ENCODE peak calls at places on chromosome 14, in six cellular contexts. One of them, this sample, is unnamed. For H3K9me3 and H3K4me1, the result is how much of the 10 kb centered on the place peaks cover.

GRCh38 chr14:66005899-66006434 is 480.2 kb upstream of the CCDC196 start:
- DNase-seq in stomach: no peak
- DNase-seq in mucosa of descending colon: no peak
- DNase-seq in thoracic aorta: no peak
- DNase-seq in breast epithelium: no peak
- DNase-seq in CD8-positive, alpha-beta T cell: no peak
- DNase-seq in this sample: no peak

GRCh38 chr14:99132821-99133562 is 139.0 kb downstream of the BCL11B start:
- DNase-seq in stomach: peak
- DNase-seq in mucosa of descending colon: no peak
- DNase-seq in thoracic aorta: no peak
- DNase-seq in breast epithelium: peak
- DNase-seq in CD8-positive, alpha-beta T cell: no peak
- DNase-seq in this sample: no peak

GRCh38 chr14:55881577-55882241 is 236.5 kb upstream of the PELI2 start:
- DNase-seq in stomach: no peak
- DNase-seq in mucosa of descending colon: no peak
- DNase-seq in thoracic aorta: no peak
- DNase-seq in breast epithelium: no peak
- DNase-seq in CD8-positive, alpha-beta T cell: no peak
- DNase-seq in this sample: no peak

GRCh38 chr14:99531221-99532096 is 50.2 kb downstream of the CCNK start:
- DNase-seq in stomach: no peak
- DNase-seq in mucosa of descending colon: no peak
- DNase-seq in thoracic aorta: no peak
- DNase-seq in breast epithelium: no peak
- DNase-seq in CD8-positive, alpha-beta T cell: no peak
- DNase-seq in this sample: no peak

GRCh38 chr14:60311417-60311816 is 62.4 kb downstream of the PPM1A start:
- DNase-seq in stomach: no peak
- DNase-seq in mucosa of descending colon: no peak
- DNase-seq in thoracic aorta: no peak
- DNase-seq in breast epithelium: no peak
- DNase-seq in CD8-positive, alpha-beta T cell: no peak
- DNase-seq in this sample: no peak

GRCh38 chr14:62796431-62796830 is 248.8 kb downstream of the KCNH5 start:
- DNase-seq in stomach: no peak
- DNase-seq in mucosa of descending colon: no peak
- DNase-seq in thoracic aorta: no peak
- DNase-seq in breast epithelium: no peak
- DNase-seq in CD8-positive, alpha-beta T cell: no peak
- DNase-seq in this sample: no peak

GRCh38 chr14:34715108-34715863 is 893 bp upstream of the CFL2 start:
- DNase-seq in stomach: no peak
- DNase-seq in mucosa of descending colon: no peak
- DNase-seq in thoracic aorta: no peak
- DNase-seq in breast epithelium: no peak
- DNase-seq in CD8-positive, alpha-beta T cell: no peak
- DNase-seq in this sample: no peak

GRCh38 chr14:61139006-61139599 is 142.0 kb downstream of the TMEM30B start:
- DNase-seq in stomach: no peak
- DNase-seq in mucosa of descending colon: no peak
- DNase-seq in thoracic aorta: no peak
- DNase-seq in breast epithelium: no peak
- DNase-seq in CD8-positive, alpha-beta T cell: no peak
- DNase-seq in this sample: no peak

GRCh38 chr14:55118761-55119160 is 10.3 kb upstream of the LGALS3 start:
- DNase-seq in stomach: no peak
- DNase-seq in mucosa of descending colon: no peak
- DNase-seq in thoracic aorta: no peak
- DNase-seq in breast epithelium: no peak
- DNase-seq in CD8-positive, alpha-beta T cell: no peak
- DNase-seq in this sample: no peak

GRCh38 chr14:97970222-97970621 is 1173.0 kb downstream of the VRK1 start:
- DNase-seq in stomach: no peak
- DNase-seq in mucosa of descending colon: no peak
- DNase-seq in thoracic aorta: no peak
- DNase-seq in breast epithelium: no peak
- DNase-seq in CD8-positive, alpha-beta T cell: no peak
- DNase-seq in this sample: no peak

GRCh38 chr14:103118663-103119404 is 4.4 kb upstream of the TNFAIP2 start:
- DNase-seq in stomach: peak
- DNase-seq in mucosa of descending colon: peak
- DNase-seq in thoracic aorta: no peak
- DNase-seq in breast epithelium: no peak
- DNase-seq in CD8-positive, alpha-beta T cell: no peak
- DNase-seq in this sample: peak

GRCh38 chr14:99793213-99794155 is at the start of gene EML1:
- DNase-seq in stomach: peak
- DNase-seq in mucosa of descending colon: peak
- DNase-seq in thoracic aorta: no peak
- DNase-seq in breast epithelium: peak
- DNase-seq in CD8-positive, alpha-beta T cell: peak
- DNase-seq in this sample: peak

GRCh38 chr14:69711471-69712216 is 55.3 kb upstream of the SRSF5 start:
- DNase-seq in stomach: no peak
- DNase-seq in mucosa of descending colon: no peak
- DNase-seq in thoracic aorta: no peak
- DNase-seq in breast epithelium: peak
- DNase-seq in CD8-positive, alpha-beta T cell: no peak
- DNase-seq in this sample: no peak

GRCh38 chr14:54567224-54567633 is 301 bp downstream of the SAMD4A start:
- DNase-seq in stomach: peak
- DNase-seq in mucosa of descending colon: no peak
- DNase-seq in thoracic aorta: no peak
- DNase-seq in breast epithelium: peak
- DNase-seq in CD8-positive, alpha-beta T cell: no peak
- DNase-seq in this sample: peak

GRCh38 chr14:62739647-62740046 is 305.6 kb downstream of the KCNH5 start:
- DNase-seq in stomach: no peak
- DNase-seq in mucosa of descending colon: no peak
- DNase-seq in thoracic aorta: no peak
- DNase-seq in breast epithelium: no peak
- DNase-seq in CD8-positive, alpha-beta T cell: no peak
- DNase-seq in this sample: no peak

GRCh38 chr14:23414906-23415820 is 7.1 kb upstream of the MYH6 start:
- DNase-seq in stomach: no peak
- DNase-seq in mucosa of descending colon: no peak
- DNase-seq in thoracic aorta: no peak
- DNase-seq in breast epithelium: no peak
- DNase-seq in CD8-positive, alpha-beta T cell: no peak
- DNase-seq in this sample: no peak

GRCh38 chr14:35855886-35856481 is 29.8 kb downstream of the BRMS1L start:
- DNase-seq in stomach: no peak
- DNase-seq in mucosa of descending colon: no peak
- DNase-seq in thoracic aorta: no peak
- DNase-seq in breast epithelium: no peak
- DNase-seq in CD8-positive, alpha-beta T cell: no peak
- DNase-seq in this sample: no peak

GRCh38 chr14:34479694-34480093 is 17.7 kb upstream of the SPTSSA start:
- DNase-seq in stomach: peak
- DNase-seq in mucosa of descending colon: no peak
- DNase-seq in thoracic aorta: no peak
- DNase-seq in breast epithelium: no peak
- DNase-seq in CD8-positive, alpha-beta T cell: no peak
- DNase-seq in this sample: peak

GRCh38 chr14:50319721-50320120 is 7.6 kb downstream of the DMAC2L start:
- DNase-seq in stomach: no peak
- DNase-seq in mucosa of descending colon: no peak
- DNase-seq in thoracic aorta: no peak
- DNase-seq in breast epithelium: no peak
- DNase-seq in CD8-positive, alpha-beta T cell: no peak
- DNase-seq in this sample: no peak

GRCh38 chr14:64089920-64090319 is 204.3 kb downstream of the ESR2 start:
- DNase-seq in stomach: no peak
- DNase-seq in mucosa of descending colon: no peak
- DNase-seq in thoracic aorta: no peak
- DNase-seq in breast epithelium: no peak
- DNase-seq in CD8-positive, alpha-beta T cell: no peak
- DNase-seq in this sample: no peak

GRCh38 chr14:31024577-31025334 is 693 bp upstream of the AP4S1 start:
- DNase-seq in stomach: no peak
- DNase-seq in mucosa of descending colon: no peak
- DNase-seq in thoracic aorta: no peak
- DNase-seq in breast epithelium: no peak
- DNase-seq in CD8-positive, alpha-beta T cell: no peak
- DNase-seq in this sample: no peak

GRCh38 chr14:35573911-35574310 is 39.9 kb downstream of the INSM2 start:
- DNase-seq in stomach: no peak
- DNase-seq in mucosa of descending colon: no peak
- DNase-seq in thoracic aorta: no peak
- DNase-seq in breast epithelium: no peak
- DNase-seq in CD8-positive, alpha-beta T cell: no peak
- DNase-seq in this sample: no peak

GRCh38 chr14:84086714-84087113 is 1443.2 kb upstream of the FLRT2 start:
- DNase-seq in stomach: no peak
- DNase-seq in mucosa of descending colon: no peak
- DNase-seq in thoracic aorta: no peak
- DNase-seq in breast epithelium: no peak
- DNase-seq in CD8-positive, alpha-beta T cell: no peak
- DNase-seq in this sample: no peak

GRCh38 chr14:91317381-91318313 is 73.1 kb upstream of the GPR68 start:
- DNase-seq in stomach: peak
- DNase-seq in mucosa of descending colon: peak
- DNase-seq in thoracic aorta: no peak
- DNase-seq in breast epithelium: no peak
- DNase-seq in CD8-positive, alpha-beta T cell: peak
- DNase-seq in this sample: peak

GRCh38 chr14:33768458-33768830 is 182.4 kb downstream of the EGLN3 start:
- DNase-seq in stomach: no peak
- DNase-seq in mucosa of descending colon: no peak
- DNase-seq in thoracic aorta: no peak
- DNase-seq in breast epithelium: no peak
- DNase-seq in CD8-positive, alpha-beta T cell: no peak
- DNase-seq in this sample: no peak

GRCh38 chr14:105774001-105774400 is 247.6 kb downstream of the TMEM121 start:
- DNase-seq in stomach: no peak
- DNase-seq in mucosa of descending colon: no peak
- DNase-seq in thoracic aorta: no peak
- DNase-seq in breast epithelium: no peak
- DNase-seq in CD8-positive, alpha-beta T cell: no peak
- DNase-seq in this sample: no peak

GRCh38 chr14:105773584-105773983 is 247.2 kb downstream of the TMEM121 start:
- DNase-seq in stomach: no peak
- DNase-seq in mucosa of descending colon: no peak
- DNase-seq in thoracic aorta: no peak
- DNase-seq in breast epithelium: no peak
- DNase-seq in CD8-positive, alpha-beta T cell: no peak
- DNase-seq in this sample: no peak

GRCh38 chr14:105776924-105777323 is 250.5 kb downstream of the TMEM121 start:
- DNase-seq in stomach: no peak
- DNase-seq in mucosa of descending colon: no peak
- DNase-seq in thoracic aorta: no peak
- DNase-seq in breast epithelium: no peak
- DNase-seq in CD8-positive, alpha-beta T cell: no peak
- DNase-seq in this sample: no peak
- H3K9me3 ChIP-seq in stomach: under half
- H3K9me3 ChIP-seq in mucosa of descending colon: under half
- H3K9me3 ChIP-seq in thoracic aorta: under half
- H3K9me3 ChIP-seq in breast epithelium: under half
- H3K9me3 ChIP-seq in CD8-positive, alpha-beta T cell: under half
- H3K9me3 ChIP-seq in this sample: under half

GRCh38 chr14:96511667-96512066 is 9.5 kb downstream of the PAPOLA start:
- DNase-seq in stomach: no peak
- DNase-seq in mucosa of descending colon: no peak
- DNase-seq in thoracic aorta: no peak
- DNase-seq in breast epithelium: no peak
- DNase-seq in CD8-positive, alpha-beta T cell: no peak
- DNase-seq in this sample: no peak

GRCh38 chr14:96509457-96510090 is 7.4 kb downstream of the PAPOLA start:
- DNase-seq in stomach: no peak
- DNase-seq in mucosa of descending colon: no peak
- DNase-seq in thoracic aorta: no peak
- DNase-seq in breast epithelium: no peak
- DNase-seq in CD8-positive, alpha-beta T cell: no peak
- DNase-seq in this sample: no peak

GRCh38 chr14:96508900-96509299 is 6.7 kb downstream of the PAPOLA start:
- DNase-seq in stomach: no peak
- DNase-seq in mucosa of descending colon: no peak
- DNase-seq in thoracic aorta: no peak
- DNase-seq in breast epithelium: no peak
- DNase-seq in CD8-positive, alpha-beta T cell: no peak
- DNase-seq in this sample: no peak

GRCh38 chr14:96511146-96511545 is 9.0 kb downstream of the PAPOLA start:
- DNase-seq in stomach: no peak
- DNase-seq in mucosa of descending colon: no peak
- DNase-seq in thoracic aorta: no peak
- DNase-seq in breast epithelium: no peak
- DNase-seq in CD8-positive, alpha-beta T cell: no peak
- DNase-seq in this sample: no peak

GRCh38 chr14:96507723-96508122 is 5.5 kb downstream of the PAPOLA start:
- DNase-seq in stomach: no peak
- DNase-seq in mucosa of descending colon: no peak
- DNase-seq in thoracic aorta: no peak
- DNase-seq in breast epithelium: no peak
- DNase-seq in CD8-positive, alpha-beta T cell: no peak
- DNase-seq in this sample: no peak
- H3K4me1 ChIP-seq in stomach: half or more
- H3K4me1 ChIP-seq in mucosa of descending colon: under half
- H3K4me1 ChIP-seq in thoracic aorta: half or more
- H3K4me1 ChIP-seq in breast epithelium: under half
- H3K4me1 ChIP-seq in CD8-positive, alpha-beta T cell: half or more
- H3K4me1 ChIP-seq in this sample: under half

DNA sequence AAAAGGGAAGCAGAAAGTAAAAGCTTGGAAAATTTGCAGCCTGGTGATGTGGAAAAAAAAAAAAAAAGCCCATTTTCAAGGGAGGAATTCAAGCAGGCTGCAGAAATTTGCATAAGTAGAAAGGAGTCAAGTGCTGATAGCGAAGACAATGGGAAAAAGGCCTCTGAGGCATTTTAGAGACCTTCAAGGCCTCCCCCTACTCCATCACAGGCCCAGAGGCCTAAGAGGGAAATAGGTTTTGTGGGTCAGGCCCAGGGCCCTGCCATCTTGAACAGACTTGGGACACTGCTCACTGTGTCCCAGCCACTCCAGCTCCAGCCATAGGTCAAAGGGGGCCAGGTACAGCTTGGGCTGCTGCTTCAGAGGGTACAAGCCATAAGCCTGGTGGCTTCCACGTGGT is 13.8 kb upstream of the PRKD1 start:
- DNase-seq in stomach: no peak
- DNase-seq in mucosa of descending colon: no peak
- DNase-seq in thoracic aorta: no peak
- DNase-seq in breast epithelium: no peak
- DNase-seq in CD8-positive, alpha-beta T cell: no peak
- DNase-seq in this sample: no peak
- H3K9me3 ChIP-seq in stomach: under half
- H3K9me3 ChIP-seq in mucosa of descending colon: under half
- H3K9me3 ChIP-seq in thoracic aorta: under half
- H3K9me3 ChIP-seq in breast epithelium: under half
- H3K9me3 ChIP-seq in CD8-positive, alpha-beta T cell: under half
- H3K9me3 ChIP-seq in this sample: under half

DNA sequence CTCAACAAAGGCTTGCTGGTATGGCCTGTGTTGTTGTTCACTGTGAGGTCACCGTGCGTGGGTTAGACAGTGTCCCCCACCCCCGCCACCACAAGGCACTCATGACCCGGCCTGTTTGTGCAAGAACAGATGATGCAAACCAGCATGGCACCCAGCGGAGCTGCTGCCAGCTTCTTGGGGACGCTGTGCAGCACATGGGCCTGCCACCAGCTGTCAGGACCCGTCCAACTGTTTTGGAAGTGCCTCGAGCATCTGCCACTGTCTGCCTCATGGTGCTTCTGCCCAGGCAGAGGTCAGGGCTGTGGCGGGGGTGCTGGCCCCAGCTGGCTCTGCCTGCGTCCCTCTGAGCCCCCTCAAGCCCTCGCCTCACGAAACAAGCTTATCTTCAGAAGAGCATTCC is 1.5 kb downstream of the ASB2 start:
- DNase-seq in stomach: no peak
- DNase-seq in mucosa of descending colon: peak
- DNase-seq in thoracic aorta: no peak
- DNase-seq in breast epithelium: no peak
- DNase-seq in CD8-positive, alpha-beta T cell: no peak
- DNase-seq in this sample: no peak
- H3K4me1 ChIP-seq in stomach: under half
- H3K4me1 ChIP-seq in mucosa of descending colon: under half
- H3K4me1 ChIP-seq in thoracic aorta: half or more
- H3K4me1 ChIP-seq in breast epithelium: under half
- H3K4me1 ChIP-seq in CD8-positive, alpha-beta T cell: under half
- H3K4me1 ChIP-seq in this sample: under half